ENCODE peak calls at places on chromosomes 3 and 15, in seven cellular contexts. F, U, W, L, R, X and Y are unnamed samples.

GRCh38 chr3:194809382-194809781 is 123.7 kb downstream of the FAM43A start:
- DNase-seq in F (no peak), U (no peak), W (no peak), L (no peak), R (no peak), X (no peak), Y (no peak)

GRCh38 chr3:41434781-41435180 is 235.5 kb downstream of the CTNNB1 start:
- DNase-seq in F (no peak), U (no peak), W (no peak), L (no peak), R (no peak), X (no peak), Y (no peak)

GRCh38 chr3:19250959-19251610 is 102.8 kb downstream of the KCNH8 start:
- DNase-seq in F (no peak), U (no peak), W (no peak), L (no peak), R (no peak), X (no peak), Y (no peak)

GRCh38 chr3:42078686-42079085 is 12.5 kb upstream of the TRAK1 start:
- DNase-seq in F (no peak), U (no peak), W (no peak), L (no peak), R (no peak), X (no peak), Y (no peak)

GRCh38 chr15:37931868-37932267 is 2.6 kb upstream of the TMCO5A start:
- DNase-seq in F (no peak), U (no peak), W (no peak), L (no peak), R (no peak), X (no peak), Y (no peak)

GRCh38 chr3:123409443-123410148 is 39.3 kb downstream of the ADCY5 start:
- DNase-seq in F (no peak), U (no peak), W (no peak), L (no peak), R (no peak), X (no peak), Y (no peak)

GRCh38 chr3:139280027-139280671 is 63.7 kb upstream of the MRPS22 start:
- DNase-seq in F (no peak), U (no peak), W (no peak), L (no peak), R (no peak), X (no peak), Y (no peak)

GRCh38 chr3:110420158-110420641 is 651.4 kb upstream of the NECTIN3 start:
- DNase-seq in F (no peak), U (no peak), W (no peak), L (peak), R (no peak), X (no peak), Y (no peak)

GRCh38 chr3:139112230-139112558 is 67.5 kb upstream of the PRR23C start:
- DNase-seq in F (no peak), U (no peak), W (no peak), L (no peak), R (no peak), X (no peak), Y (no peak)

GRCh38 chr3:115293321-115293720 is 146.2 kb upstream of the ZBTB20 start:
- DNase-seq in F (no peak), U (no peak), W (no peak), L (no peak), R (no peak), X (no peak), Y (no peak)

GRCh38 chr3:151969026-151969658 is 95.7 kb downstream of the SUCNR1 start:
- DNase-seq in F (no peak), U (no peak), W (no peak), L (no peak), R (no peak), X (no peak), Y (no peak)

GRCh38 chr3:136209921-136210320 is 13.8 kb upstream of the MSL2 start:
- DNase-seq in F (no peak), U (no peak), W (no peak), L (no peak), R (no peak), X (no peak), Y (no peak)

GRCh38 chr3:124429129-124429815 is 301.0 kb upstream of the UMPS start:
- DNase-seq in F (no peak), U (no peak), W (no peak), L (no peak), R (no peak), X (no peak), Y (no peak)

GRCh38 chr3:132624790-132625189 is 27.7 kb downstream of the ACKR4 start:
- DNase-seq in F (no peak), U (no peak), W (no peak), L (no peak), R (no peak), X (no peak), Y (no peak)

GRCh38 chr15:40731034-40731433 is 24.0 kb downstream of the RMDN3 start:
- DNase-seq in F (no peak), U (no peak), W (no peak), L (no peak), R (no peak), X (no peak), Y (no peak)

GRCh38 chr3:105584351-105584790 is 217.7 kb downstream of the ALCAM start:
- DNase-seq in F (no peak), U (no peak), W (no peak), L (no peak), R (no peak), X (no peak), Y (no peak)

GRCh38 chr3:71341721-71342120 is 241.8 kb downstream of the FOXP1 start:
- DNase-seq in F (no peak), U (no peak), W (no peak), L (peak), R (no peak), X (no peak), Y (no peak)

GRCh38 chr3:15768421-15769255 is 29.1 kb downstream of the ANKRD28 start:
- DNase-seq in F (no peak), U (no peak), W (no peak), L (peak), R (no peak), X (no peak), Y (no peak)

GRCh38 chr3:117939628-117940027 is 1095.0 kb downstream of the IGSF11 start:
- DNase-seq in F (no peak), U (no peak), W (no peak), L (no peak), R (no peak), X (no peak), Y (no peak)

GRCh38 chr15:58856090-58856489 is 77.4 kb downstream of the SLTM start:
- DNase-seq in F (no peak), U (no peak), W (no peak), L (no peak), R (no peak), X (no peak), Y (no peak)

GRCh38 chr3:16665282-16665741 is 60.1 kb upstream of the DAZL start:
- DNase-seq in F (no peak), U (no peak), W (no peak), L (peak), R (no peak), X (no peak), Y (no peak)

GRCh38 chr3:42012935-42013651 is 51.2 kb upstream of the ULK4 start:
- DNase-seq in F (peak), U (peak), W (peak), L (no peak), R (peak), X (peak), Y (no peak)

GRCh38 chr15:40150163-40150925 is 10.5 kb upstream of the BUB1B start:
- DNase-seq in F (no peak), U (no peak), W (no peak), L (no peak), R (no peak), X (no peak), Y (no peak)

GRCh38 chr3:45110185-45110833 is 35.9 kb downstream of the CDCP1 start:
- DNase-seq in F (no peak), U (no peak), W (no peak), L (no peak), R (peak), X (peak), Y (no peak)

GRCh38 chr3:69485489-69485888 is 99.6 kb upstream of the FRMD4B start:
- DNase-seq in F (no peak), U (no peak), W (no peak), L (no peak), R (no peak), X (no peak), Y (no peak)

GRCh38 chr3:113084777-113085176 is 94.0 kb downstream of the GTPBP8 start:
- DNase-seq in F (no peak), U (peak), W (no peak), L (peak), R (no peak), X (no peak), Y (no peak)

GRCh38 chr15:29570121-29570930 is 251.9 kb downstream of the TJP1 start:
- DNase-seq in F (no peak), U (no peak), W (no peak), L (no peak), R (no peak), X (no peak), Y (no peak)

GRCh38 chr3:112074616-112075497 is 11.3 kb upstream of the C3orf52 start:
- DNase-seq in F (no peak), U (no peak), W (no peak), L (peak), R (peak), X (no peak), Y (no peak)

GRCh38 chr3:123621510-123622189 is 36.8 kb upstream of the HACD2 start:
- DNase-seq in F (no peak), U (no peak), W (no peak), L (no peak), R (no peak), X (no peak), Y (no peak)

GRCh38 chr15:77402740-77403379 is 17.0 kb downstream of the PEAK1 start:
- DNase-seq in F (no peak), U (no peak), W (no peak), L (peak), R (no peak), X (no peak), Y (no peak)

GRCh38 chr3:86991840-86992430 is 986 bp upstream of the VGLL3 start:
- DNase-seq in F (no peak), U (no peak), W (no peak), L (no peak), R (no peak), X (no peak), Y (no peak)

GRCh38 chr3:128364291-128364690 is 102.4 kb downstream of the DNAJB8 start:
- DNase-seq in F (no peak), U (no peak), W (no peak), L (no peak), R (no peak), X (no peak), Y (no peak)

GRCh38 chr15:73956276-73957086 is 30.2 kb downstream of the LOXL1 start:
- DNase-seq in F (no peak), U (no peak), W (no peak), L (peak), R (no peak), X (no peak), Y (no peak)

GRCh38 chr3:89113887-89114840 is 6.7 kb downstream of the EPHA3 start:
- DNase-seq in F (peak), U (peak), W (no peak), L (no peak), R (peak), X (no peak), Y (no peak)

GRCh38 chr3:98350082-98350481 is 3.6 kb upstream of the OR5K4 start:
- DNase-seq in F (no peak), U (no peak), W (no peak), L (no peak), R (no peak), X (no peak), Y (no peak)

GRCh38 chr3:111924283-111924682 is 54.5 kb upstream of the ABHD10 start:
- DNase-seq in F (no peak), U (no peak), W (no peak), L (no peak), R (no peak), X (no peak), Y (no peak)

GRCh38 chr3:185421577-185422232 is 58.8 kb downstream of the MAP3K13 start:
- DNase-seq in F (no peak), U (no peak), W (no peak), L (no peak), R (no peak), X (no peak), Y (no peak)

GRCh38 chr3:118818386-118818785 is 216.3 kb downstream of the IGSF11 start:
- DNase-seq in F (no peak), U (no peak), W (no peak), L (peak), R (no peak), X (no peak), Y (no peak)